ENCODE peak calls at places on chromosomes 5 and 9, in nine cellular contexts. X is CD8-positive, alpha-beta T cell; G is neural crest cell; B is A673; D is CD4-positive, alpha-beta T cell; N is T-cell; A is NCI-H1105 treated with DMSO at 0.1 percent for 48 hours; S is AG09319; H is T-helper 2 cell. R is an unnamed sample.

GRCh38 chr5:110769282-110769681 is 30.5 kb downstream of the SLC25A46 start:
- DNase-seq in X (no peak), G (no peak), B (peak; percentile 15), D (no peak), N (no peak), A (no peak), S (peak; percentile 62), H (no peak), R (no peak)

GRCh38 chr5:179623906-179624741 is 653 bp upstream of the HNRNPH1 start:
- DNase-seq in X (peak; percentile 59), G (no peak), B (no peak), D (peak; percentile 32), N (no peak), A (no peak), S (no peak), H (peak; percentile 80), R (no peak)

GRCh38 chr5:89878140-89878570 is 531.4 kb downstream of the CETN3 start:
- DNase-seq in X (no peak), G (no peak), B (peak; percentile 80), D (no peak), N (no peak), A (no peak), S (peak; percentile 14), H (peak; percentile 2), R (no peak)

GRCh38 chr5:96943829-96944228 is 7.9 kb downstream of the LNPEP start:
- DNase-seq in X (no peak), G (no peak), B (no peak), D (no peak), N (no peak), A (no peak), S (no peak), H (no peak), R (no peak)

GRCh38 chr5:87151547-87151946 is 116.1 kb upstream of the RASA1 start:
- DNase-seq in X (no peak), G (no peak), B (peak; percentile 3), D (no peak), N (no peak), A (no peak), S (peak; percentile 32), H (peak; percentile 55), R (no peak)

GRCh38 chr5:178330791-178331404 is 98.3 kb upstream of the PHYKPL start:
- DNase-seq in X (no peak), G (no peak), B (no peak), D (no peak), N (no peak), A (no peak), S (no peak), H (peak; percentile 8), R (no peak)

GRCh38 chr9:93682155-93682968 is 106.0 kb downstream of the PHF2 start:
- DNase-seq in X (peak; percentile 34), G (peak; percentile 77), B (peak; percentile 71), D (peak; percentile 45), N (peak; percentile 16), A (peak; percentile 63), S (peak; percentile 22), H (peak; percentile 47), R (peak; percentile 74)

GRCh38 chr5:129243058-129243457 is 148.5 kb downstream of the ISOC1 start:
- DNase-seq in X (no peak), G (no peak), B (no peak), D (no peak), N (no peak), A (no peak), S (no peak), H (no peak), R (no peak)

GRCh38 chr5:139137703-139138102 is 60.5 kb downstream of the SIL1 start:
- DNase-seq in X (no peak), G (no peak), B (peak; percentile 54), D (no peak), N (no peak), A (no peak), S (no peak), H (peak; percentile 60), R (no peak)

GRCh38 chr9:112784020-112784788 is 33.6 kb downstream of the SNX30 start:
- DNase-seq in X (no peak), G (peak; percentile 11), B (peak; percentile 10), D (no peak), N (no peak), A (peak; percentile 69), S (no peak), H (no peak), R (no peak)

GRCh38 chr9:16221350-16221749 is 649.1 kb downstream of the BNC2 start:
- DNase-seq in X (no peak), G (no peak), B (no peak), D (no peak), N (no peak), A (peak; percentile 18), S (no peak), H (no peak), R (no peak)

GRCh38 chr5:157267766-157268480 is 2.0 kb downstream of the CYFIP2 start:
- DNase-seq in X (no peak), G (no peak), B (no peak), D (no peak), N (no peak), A (no peak), S (no peak), H (no peak), R (no peak)

GRCh38 chr9:88578486-88579362 is 43.7 kb downstream of the NXNL2 start:
- DNase-seq in X (peak; percentile 40), G (peak; percentile 95), B (peak; percentile 76), D (peak; percentile 45), N (peak; percentile 28), A (peak; percentile 31), S (peak; percentile 45), H (peak; percentile 44), R (peak; percentile 87)

GRCh38 chr5:133565993-133566392 is 46.3 kb downstream of the FSTL4 start:
- DNase-seq in X (no peak), G (peak; percentile 60), B (peak; percentile 45), D (no peak), N (no peak), A (no peak), S (no peak), H (peak; percentile 46), R (no peak)

GRCh38 chr9:1880038-1880565 is 135.0 kb upstream of the SMARCA2 start:
- DNase-seq in X (no peak), G (no peak), B (no peak), D (no peak), N (no peak), A (no peak), S (no peak), H (peak; percentile 38), R (no peak)

GRCh38 chr5:120082316-120083068 is 381.6 kb upstream of the PRR16 start:
- DNase-seq in X (no peak), G (no peak), B (no peak), D (no peak), N (no peak), A (no peak), S (no peak), H (no peak), R (no peak)

GRCh38 chr5:73280821-73281746 is 108.1 kb downstream of the TMEM174 start:
- DNase-seq in X (no peak), G (no peak), B (peak; percentile 81), D (no peak), N (no peak), A (peak; percentile 86), S (no peak), H (no peak), R (no peak)

GRCh38 chr5:76292923-76293322 is 110.2 kb upstream of the IQGAP2 start:
- DNase-seq in X (no peak), G (no peak), B (no peak), D (no peak), N (no peak), A (no peak), S (no peak), H (no peak), R (no peak)

GRCh38 chr5:53403758-53404157 is 76.7 kb upstream of the FST start:
- DNase-seq in X (no peak), G (no peak), B (no peak), D (no peak), N (no peak), A (no peak), S (no peak), H (no peak), R (no peak)

GRCh38 chr9:134055981-134056461 is 11.8 kb downstream of the BRD3 start:
- DNase-seq in X (no peak), G (no peak), B (no peak), D (no peak), N (no peak), A (no peak), S (peak; percentile 78), H (no peak), R (peak; percentile 84)

GRCh38 chr5:150271923-150272322 is 17.6 kb downstream of the CAMK2A start:
- DNase-seq in X (no peak), G (no peak), B (no peak), D (no peak), N (no peak), A (no peak), S (no peak), H (no peak), R (no peak)

GRCh38 chr5:103117471-103117991 is 2.4 kb downstream of the GIN1 start:
- DNase-seq in X (no peak), G (no peak), B (no peak), D (no peak), N (no peak), A (no peak), S (no peak), H (peak; percentile 55), R (no peak)

GRCh38 chr9:105299190-105299854 is 54.9 kb downstream of the SLC44A1 start:
- DNase-seq in X (no peak), G (no peak), B (no peak), D (no peak), N (no peak), A (no peak), S (peak; percentile 73), H (peak; percentile 24), R (peak; percentile 77)

GRCh38 chr5:97229688-97230285 is 46.7 kb upstream of the RIOK2 start:
- DNase-seq in X (no peak), G (no peak), B (no peak), D (no peak), N (no peak), A (no peak), S (no peak), H (no peak), R (no peak)

GRCh38 chr9:16100596-16101091 is 547.8 kb downstream of the CCDC171 start:
- DNase-seq in X (no peak), G (peak; percentile 45), B (no peak), D (no peak), N (no peak), A (no peak), S (no peak), H (no peak), R (no peak)